ENCODE peak calls at places on chromosomes 11 and 22, in nine cellular contexts. P is HuH-7; M is Kasumi-1; X is stimulated activated CD8-positive, alpha-beta memory T cell treated with anti-CD3 and anti-CD28 coated beads, Interleukin-4, amount 100 ng/mL, for 4 hours; K is WTC11; F is Caki2; E is fibroblast of gingiva; R is Right ventricle myocardium superior; N is MM.1S. S is an unnamed sample.

GRCh38 chr11:1220941-1221721 is 1.7 kb upstream of the MUC5B start:
- DNase-seq in P (no peak), M (no peak), X (no peak), K (peak; percentile 7), F (no peak), E (no peak), R (peak; percentile 17), N (no peak), S (peak; percentile 30)

GRCh38 chr11:59766542-59766941 is 11.4 kb downstream of the STX3 start:
- DNase-seq in P (no peak), M (no peak), X (no peak), K (no peak), F (no peak), E (no peak), R (no peak), N (no peak), S (no peak)

GRCh38 chr22:26848244-26848920 is 191.0 kb downstream of the MIAT start:
- DNase-seq in P (no peak), M (no peak), X (no peak), K (no peak), F (peak; percentile 12), E (no peak), R (no peak), N (no peak), S (no peak)

GRCh38 chr11:2348986-2349385 is 28.1 kb upstream of the CD81 start:
- DNase-seq in P (no peak), M (no peak), X (no peak), K (no peak), F (peak; percentile 4), E (peak; percentile 76), R (no peak), N (no peak), S (no peak)

GRCh38 chr11:11022126-11022730 is 164.4 kb upstream of the ZBED5 start:
- DNase-seq in P (peak; percentile 12), M (peak; percentile 65), X (no peak), K (no peak), F (no peak), E (no peak), R (no peak), N (peak; percentile 18), S (no peak)

GRCh38 chr11:35367491-35367890 is 51.9 kb downstream of the SLC1A2 start:
- DNase-seq in P (no peak), M (no peak), X (no peak), K (no peak), F (no peak), E (peak; percentile 46), R (no peak), N (no peak), S (no peak)

GRCh38 chr11:62402226-62402625 is 16.6 kb upstream of the SCGB1A1 start:
- DNase-seq in P (no peak), M (no peak), X (peak; percentile 29), K (no peak), F (no peak), E (peak; percentile 25), R (peak; percentile 84), N (no peak), S (no peak)

GRCh38 chr22:31692186-31692886 is 30.3 kb upstream of the PISD start:
- DNase-seq in P (no peak), M (peak; percentile 44), X (no peak), K (no peak), F (no peak), E (no peak), R (no peak), N (no peak), S (no peak)

GRCh38 chr11:130431337-130431773 is 2.9 kb upstream of the ADAMTS8 start:
- DNase-seq in P (peak; percentile 85), M (peak; percentile 71), X (peak; percentile 39), K (peak; percentile 97), F (peak; percentile 24), E (peak; percentile 43), R (peak; percentile 77), N (peak; percentile 70), S (peak; percentile 77)

GRCh38 chr22:30816413-30816812 is 121.7 kb downstream of the OSBP2 start:
- DNase-seq in P (no peak), M (peak; percentile 15), X (no peak), K (no peak), F (no peak), E (no peak), R (no peak), N (no peak), S (no peak)

GRCh38 chr11:48012051-48012391 is 31.7 kb downstream of the PTPRJ start:
- DNase-seq in P (no peak), M (no peak), X (no peak), K (no peak), F (no peak), E (no peak), R (no peak), N (no peak), S (no peak)

GRCh38 chr11:2466869-2467694 is 22.3 kb downstream of the KCNQ1 start:
- DNase-seq in P (no peak), M (peak; percentile 78), X (no peak), K (no peak), F (no peak), E (no peak), R (no peak), N (peak; percentile 85), S (no peak)

GRCh38 chr11:36793542-36793926 is 195.5 kb upstream of the RAG2 start:
- DNase-seq in P (peak; percentile 8), M (no peak), X (no peak), K (no peak), F (no peak), E (no peak), R (no peak), N (no peak), S (peak; percentile 39)

GRCh38 chr22:25109878-25110595 is 89.6 kb upstream of the CRYBB3 start:
- DNase-seq in P (peak; percentile 42), M (no peak), X (no peak), K (no peak), F (no peak), E (no peak), R (no peak), N (no peak), S (no peak)

GRCh38 chr11:73338279-73338678 is 30.2 kb downstream of the ARHGEF17 start:
- DNase-seq in P (no peak), M (no peak), X (no peak), K (no peak), F (no peak), E (no peak), R (no peak), N (no peak), S (no peak)

GRCh38 chr11:69380921-69381581 is 87.1 kb downstream of the MYEOV start:
- DNase-seq in P (no peak), M (no peak), X (no peak), K (no peak), F (no peak), E (peak; percentile 28), R (peak; percentile 45), N (no peak), S (no peak)

GRCh38 chr11:67373916-67374570 is 645 bp upstream of the CLCF1 start:
- DNase-seq in P (peak; percentile 100), M (peak; percentile 53), X (no peak), K (peak; percentile 77), F (peak; percentile 100), E (peak; percentile 99), R (peak; percentile 79), N (peak; percentile 72), S (peak; percentile 77)

GRCh38 chr11:123392813-123393212 is 37.3 kb upstream of the GRAMD1B start:
- DNase-seq in P (no peak), M (no peak), X (no peak), K (no peak), F (no peak), E (no peak), R (no peak), N (no peak), S (no peak)

GRCh38 chr11:114077482-114078305 is 18.2 kb downstream of the ZBTB16 start:
- DNase-seq in P (no peak), M (no peak), X (no peak), K (no peak), F (no peak), E (no peak), R (no peak), N (peak; percentile 64), S (no peak)

GRCh38 chr22:49887716-49888115 is 30.5 kb downstream of the ALG12 start:
- DNase-seq in P (no peak), M (no peak), X (no peak), K (no peak), F (no peak), E (no peak), R (no peak), N (no peak), S (no peak)

GRCh38 chr11:16382177-16382576 is 25.8 kb upstream of the SOX6 start:
- DNase-seq in P (no peak), M (no peak), X (no peak), K (no peak), F (no peak), E (no peak), R (no peak), N (no peak), S (no peak)

GRCh38 chr22:40637181-40638150 is 947 bp upstream of the MRTFA start:
- DNase-seq in P (no peak), M (peak; percentile 89), X (no peak), K (peak; percentile 19), F (no peak), E (no peak), R (peak; percentile 61), N (peak; percentile 44), S (no peak)

GRCh38 chr22:25623310-25623734 is 58.8 kb downstream of the GRK3 start:
- DNase-seq in P (no peak), M (no peak), X (no peak), K (no peak), F (no peak), E (no peak), R (no peak), N (no peak), S (no peak)

GRCh38 chr22:37140686-37141323 is 8.9 kb downstream of the IL2RB start:
- DNase-seq in P (no peak), M (no peak), X (no peak), K (no peak), F (no peak), E (no peak), R (no peak), N (no peak), S (no peak)

GRCh38 chr11:61158691-61159381 is 2.4 kb downstream of the VPS37C start:
- DNase-seq in P (no peak), M (no peak), X (no peak), K (no peak), F (peak; percentile 65), E (peak; percentile 68), R (no peak), N (no peak), S (no peak)

GRCh38 chr11:129861702-129862107 is 33.7 kb downstream of the NFRKB start:
- DNase-seq in P (peak; percentile 76), M (no peak), X (no peak), K (peak; percentile 41), F (peak; percentile 85), E (peak; percentile 75), R (peak; percentile 55), N (no peak), S (peak; percentile 70)

GRCh38 chr22:22802346-22802970 is 85.2 kb upstream of the IGLL5 start:
- DNase-seq in P (no peak), M (peak; percentile 36), X (no peak), K (no peak), F (no peak), E (no peak), R (no peak), N (peak; percentile 51), S (peak; percentile 43)

GRCh38 chr11:14117632-14118031 is 155.1 kb downstream of the SPON1 start:
- DNase-seq in P (no peak), M (no peak), X (no peak), K (no peak), F (no peak), E (no peak), R (no peak), N (no peak), S (no peak)

GRCh38 chr11:22832315-22833041 is 2.9 kb upstream of the SVIP start:
- DNase-seq in P (peak; percentile 9), M (no peak), X (no peak), K (no peak), F (peak; percentile 12), E (no peak), R (no peak), N (no peak), S (no peak)

GRCh38 chr11:41459602-41460405 is at the start of gene LRRC4C:
- DNase-seq in P (no peak), M (no peak), X (no peak), K (no peak), F (no peak), E (no peak), R (no peak), N (no peak), S (no peak)

GRCh38 chr11:118098996-118099837 is 12.5 kb upstream of the SMIM35 start:
- DNase-seq in P (no peak), M (no peak), X (no peak), K (no peak), F (no peak), E (no peak), R (no peak), N (no peak), S (no peak)